ENCODE peak calls at places on chromosomes 16 and 17, in eight cellular contexts. A is Peyer's patch, E is ovary, Q is stomach, X is heart left ventricle, I is lower leg skin, C is esophagus squamous epithelium, Z is spleen. G is an unnamed sample.

GRCh38 chr16:69040144-69040909 is 65.1 kb upstream of the HAS3 start:
- DNase-seq in X (no peak), Q (no peak), Z (no peak), A (peak; percentile 57), I (no peak), C (no peak), E (no peak), G (no peak)

GRCh38 chr17:65456368-65457151 is 104.9 kb downstream of the AXIN2 start:
- DNase-seq in E (no peak), Q (no peak), A (no peak), X (no peak), I (no peak), C (no peak), Z (no peak), G (no peak)

GRCh38 chr17:3271072-3271848 is 26.9 kb downstream of the OR3A1 start:
- DNase-seq in Q (no peak), Z (no peak), E (no peak), C (no peak), A (no peak), I (no peak), X (no peak), G (no peak)

GRCh38 chr17:76452102-76452645 is 778 bp downstream of the UBE2O start:
- DNase-seq in Z (peak; percentile 87), C (no peak), A (no peak), Q (peak; percentile 30), X (no peak), E (no peak), I (no peak), G (no peak)

GRCh38 chr17:52025231-52025630 is 133.3 kb downstream of the CA10 start:
- DNase-seq in X (no peak), Z (no peak), A (no peak), Q (no peak), E (no peak), I (no peak), C (no peak), G (no peak)

GRCh38 chr17:21039839-21040575 is 2.8 kb downstream of the USP22 start:
- DNase-seq in Z (no peak), Q (no peak), I (no peak), A (peak; percentile 60), C (no peak), X (no peak), E (peak; percentile 18), G (no peak)

GRCh38 chr17:50196036-50196435 is 5.4 kb downstream of the COL1A1 start:
- DNase-seq in Z (no peak), Q (no peak), I (no peak), X (no peak), A (no peak), E (no peak), C (no peak), G (no peak)

GRCh38 chr17:81471804-81472456 is 40.7 kb downstream of the ACTG1 start:
- DNase-seq in X (no peak), Q (no peak), E (peak; percentile 68), Z (no peak), I (peak; percentile 80), A (peak; percentile 60), C (no peak), G (peak; percentile 94)

GRCh38 chr17:21010705-21011596 is 31.9 kb downstream of the USP22 start:
- DNase-seq in C (no peak), Z (peak; percentile 66), E (no peak), A (no peak), X (no peak), Q (no peak), I (no peak), G (no peak)

DNA sequence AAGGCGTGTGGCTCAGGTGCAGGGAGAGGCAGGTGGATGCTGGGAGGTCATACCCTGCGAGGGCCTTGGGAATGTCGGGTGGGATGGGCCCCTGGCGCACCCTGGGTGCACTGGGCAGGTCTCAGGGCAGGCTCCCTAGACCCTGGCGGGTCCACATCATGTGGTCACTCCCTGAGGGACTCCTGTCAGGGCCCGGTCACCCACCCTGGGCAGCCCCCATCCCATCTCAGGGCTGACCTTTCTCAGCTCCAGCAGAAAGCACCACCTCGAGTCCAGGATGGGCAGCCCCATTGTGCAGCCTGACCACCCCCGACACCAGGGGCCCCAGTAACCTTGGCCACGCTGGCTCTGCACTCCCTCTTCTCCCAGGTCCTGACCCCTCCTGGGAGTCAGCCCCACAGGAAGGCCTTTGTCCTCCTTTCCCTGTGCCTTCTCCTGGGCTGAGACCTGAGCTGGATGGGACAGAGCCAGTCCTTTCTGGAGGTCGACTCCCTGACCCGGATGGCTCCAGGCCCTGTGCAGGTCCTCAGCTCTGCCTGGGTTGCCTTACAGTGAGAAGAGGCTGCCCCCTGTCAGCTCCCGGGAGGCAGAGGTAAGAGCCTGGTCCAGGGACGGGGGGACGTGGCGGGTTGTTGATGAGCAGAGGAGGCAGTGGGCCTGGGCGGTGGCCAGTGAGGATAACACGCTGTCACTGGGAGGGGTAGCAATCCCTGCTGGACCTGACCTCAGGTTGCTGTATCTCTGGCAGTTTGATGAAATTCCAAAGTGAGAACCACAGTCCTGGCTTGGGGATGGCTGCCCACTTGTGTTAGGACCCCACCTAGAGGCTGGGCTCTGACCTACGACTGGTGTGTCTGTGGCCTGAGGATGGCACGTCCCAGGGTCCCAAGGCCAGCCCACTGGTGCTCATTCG is 77.9 kb downstream of the GOSR1 start:
- DNase-seq in X (no peak), Z (peak; percentile 68), C (no peak), Q (peak; percentile 26), E (no peak), I (no peak), A (peak; percentile 39), G (no peak)
- TF ChIP-seq CTCF in X (peak; percentile 16), Z (no peak), C (no peak), Q (no peak), E (no peak), I (no peak), A (no peak), G (no peak)

DNA sequence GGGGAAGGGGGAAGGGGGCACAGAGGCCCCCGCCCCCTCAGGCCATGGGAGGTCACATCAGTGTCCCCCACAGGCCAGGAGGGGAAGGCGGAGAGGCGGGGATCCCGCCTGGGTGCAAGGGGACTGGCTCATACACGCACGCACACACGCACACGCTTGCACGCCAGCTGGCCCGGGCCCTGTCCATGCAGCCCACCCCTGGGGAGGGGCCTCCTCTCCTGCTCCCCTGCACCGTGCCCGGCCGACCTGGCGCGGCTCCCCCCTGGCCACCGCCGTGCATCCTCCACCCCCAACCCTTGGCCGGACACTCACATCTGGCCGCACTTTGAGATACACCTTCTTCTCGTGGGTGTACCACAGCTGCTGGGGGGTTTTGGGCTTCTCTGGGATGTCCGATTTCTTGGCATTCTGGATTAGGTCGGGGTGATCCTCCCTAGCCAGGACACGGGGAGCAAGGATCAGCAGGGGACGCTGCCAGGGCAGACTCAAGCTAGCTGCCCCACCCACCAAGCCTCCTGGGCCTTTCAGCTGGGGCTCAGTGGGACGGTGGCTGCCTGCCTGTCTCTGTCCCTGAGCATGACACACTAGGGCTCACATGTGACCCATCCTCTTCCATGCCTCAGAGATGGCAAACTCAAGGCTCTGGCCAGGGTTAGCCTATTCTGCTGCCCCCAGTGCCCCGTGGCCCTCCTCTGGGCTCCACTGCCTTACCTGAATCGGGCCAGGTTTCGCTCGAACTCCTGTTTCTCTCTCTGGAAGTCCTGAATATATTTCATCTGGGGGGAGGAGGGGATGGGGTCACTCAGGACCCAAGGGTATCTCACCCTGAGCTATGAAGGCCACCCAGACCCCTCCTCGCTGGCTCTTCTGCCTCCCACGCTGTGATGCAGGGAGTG is 6.7 kb downstream of the UBTF start:
- DNase-seq in Z (peak; percentile 78), Q (no peak), A (no peak), I (no peak), C (no peak), X (no peak), E (no peak), G (no peak)
- TF ChIP-seq POLR2A in Z (no peak), Q (no peak), A (no peak), I (no peak), C (no peak), X (no peak), E (no peak), G (no peak)

DNA sequence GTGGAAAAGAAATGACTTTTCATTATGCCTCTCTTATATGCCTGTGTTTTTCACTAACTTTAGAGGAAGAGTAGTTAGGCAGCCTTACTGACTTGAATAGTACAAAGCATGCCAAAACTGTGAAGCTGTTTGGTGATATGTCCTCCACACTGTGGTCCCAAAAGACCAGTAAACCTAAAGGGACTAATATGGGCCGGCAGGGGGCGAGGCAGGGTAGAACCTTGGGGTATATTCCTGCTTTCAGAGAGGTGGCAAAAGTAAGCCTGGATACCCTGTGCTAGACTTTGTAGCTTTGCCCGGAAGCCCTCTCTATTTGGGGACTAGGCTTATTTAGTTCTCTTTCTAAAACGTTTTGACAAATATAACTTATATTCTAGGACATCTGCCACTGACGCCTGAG is 36.5 kb upstream of the VWA3A start:
- DNase-seq in Z (no peak), X (no peak), A (no peak), E (no peak), Q (no peak), I (no peak), C (no peak), G (no peak)
- TF ChIP-seq CTCF in Z (no peak), X (no peak), A (no peak), E (no peak), Q (no peak), I (no peak), C (peak; percentile 7), G (no peak)

GRCh38 chr17:69414408-69415274 is at the start of gene MAP2K6:
- DNase-seq in Q (peak; percentile 81), E (peak; percentile 64), C (peak; percentile 33), Z (peak; percentile 95), A (peak; percentile 96), I (peak; percentile 74), X (peak; percentile 80), G (peak; percentile 67)
- TF ChIP-seq POLR2A in Q (no peak), E (no peak), C (no peak), Z (no peak), A (no peak), I (no peak), X (no peak), G (no peak)

GRCh38 chr17:73956595-73957465 is 246.6 kb upstream of the RPL38 start:
- DNase-seq in C (no peak), X (no peak), I (peak; percentile 36), Z (peak; percentile 82), E (no peak), A (peak; percentile 64), Q (peak; percentile 59), G (no peak)
- TF ChIP-seq CTCF in C (peak; percentile 80), X (peak; percentile 46), I (no peak), Z (peak; percentile 12), E (no peak), A (no peak), Q (no peak), G (no peak)

DNA sequence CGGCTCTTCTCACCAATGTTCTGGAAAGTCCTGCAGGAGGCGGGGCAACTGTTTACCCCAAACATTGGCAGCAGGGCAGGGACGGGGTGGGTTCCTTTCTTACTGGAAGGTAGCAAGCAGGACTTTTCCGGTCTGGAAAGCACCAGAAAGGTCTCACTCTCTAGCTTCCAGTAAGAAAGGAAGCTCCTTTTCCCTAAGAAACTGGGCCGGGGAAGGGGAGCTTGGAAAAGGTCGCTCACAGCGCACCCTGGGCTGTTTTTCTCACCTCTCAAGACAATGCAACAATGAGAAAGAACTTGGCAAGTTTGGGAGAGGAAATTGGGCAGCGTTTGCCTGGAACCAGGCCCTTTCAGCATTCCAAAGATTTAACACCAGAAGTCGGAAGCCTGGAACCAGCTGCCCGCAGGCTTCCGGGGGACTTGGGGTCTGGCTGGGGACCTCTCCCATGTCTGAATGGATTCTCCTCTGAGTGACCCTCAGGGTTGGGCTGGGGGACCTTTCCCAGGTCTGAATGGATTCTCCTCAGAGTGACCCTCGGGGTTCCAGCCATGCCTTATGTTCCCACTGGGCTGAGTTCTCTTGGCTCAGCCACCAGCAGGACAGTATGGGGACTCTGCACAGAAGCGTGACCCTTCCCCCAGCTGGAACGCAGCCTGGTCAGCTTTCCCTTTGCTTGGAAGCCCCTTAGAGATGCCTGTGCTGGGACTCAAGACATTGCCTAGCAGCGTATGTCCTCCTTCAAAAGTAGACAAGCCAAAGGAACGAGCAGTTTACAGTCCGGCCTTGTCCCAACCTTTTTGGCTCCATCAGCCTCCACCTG is 166.5 kb upstream of the PLCG2 start:
- DNase-seq in Q (no peak), E (no peak), Z (no peak), C (no peak), A (no peak), X (peak; percentile 69), I (no peak), G (no peak)
- TF ChIP-seq POLR2A in Q (no peak), E (no peak), Z (no peak), C (no peak), A (no peak), X (no peak), I (no peak), G (no peak)

G was measured in tibial nerve.